ENCODE peak calls at places on chromosomes 11 and 22, in eight cellular contexts. A is left ventricle myocardium inferior; E is upper lobe of left lung; H is SJSA1; X is body of pancreas; V is uterus; P is effector memory CD4-positive, alpha-beta T cell; U is tibial artery. F is an unnamed sample. For H3K4me1, the result is how much of the 10 kb centered on the place peaks cover.

GRCh38 chr11:108758458-108758857 is 93.6 kb downstream of the DDX10 start:
- DNase-seq in A (no peak), E (no peak), H (no peak), X (no peak), V (no peak), P (no peak), U (no peak), F (no peak)

GRCh38 chr11:100445231-100445735 is 241.8 kb upstream of the ARHGAP42 start:
- DNase-seq in A (no peak), E (no peak), H (no peak), X (peak), V (no peak), P (no peak), U (no peak), F (no peak)

GRCh38 chr11:118223576-118223975 is 1.2 kb downstream of the JAML start:
- DNase-seq in A (no peak), E (no peak), H (no peak), X (no peak), V (no peak), P (no peak), U (no peak), F (no peak)

GRCh38 chr11:34909955-34910354 is 6.2 kb downstream of the APIP start:
- DNase-seq in A (no peak), E (no peak), H (no peak), X (peak), V (no peak), P (no peak), U (no peak), F (no peak)

GRCh38 chr11:17392872-17393271 is 4.4 kb upstream of the KCNJ11 start:
- DNase-seq in A (no peak), E (no peak), H (no peak), X (no peak), V (no peak), P (no peak), U (no peak), F (no peak)

GRCh38 chr11:14249121-14249963 is 109.6 kb downstream of the RRAS2 start:
- DNase-seq in A (peak), E (no peak), H (peak), X (peak), V (peak), P (peak), U (no peak), F (peak)

GRCh38 chr11:70233511-70233919 is 30.4 kb downstream of the FADD start:
- DNase-seq in A (no peak), E (no peak), H (peak), X (no peak), V (no peak), P (no peak), U (no peak), F (no peak)

GRCh38 chr22:43152355-43153071 is 1.2 kb downstream of the TSPO start:
- DNase-seq in A (peak), E (peak), H (peak), X (peak), V (peak), P (peak), U (peak), F (peak)

GRCh38 chr11:4626207-4627105 is 10.8 kb upstream of the OR51D1 start:
- DNase-seq in A (no peak), E (no peak), H (peak), X (peak), V (peak), P (peak), U (no peak), F (peak)

GRCh38 chr22:41768420-41768819 is 32.1 kb upstream of the CCDC134 start:
- DNase-seq in A (no peak), E (no peak), H (no peak), X (no peak), V (no peak), P (no peak), U (no peak), F (no peak)

GRCh38 chr22:24059121-24059520 is 48.0 kb downstream of the CABIN1 start:
- DNase-seq in A (no peak), E (no peak), H (no peak), X (no peak), V (no peak), P (no peak), U (no peak), F (no peak)

GRCh38 chr11:2525941-2526807 is 81.4 kb downstream of the KCNQ1 start:
- DNase-seq in A (peak), E (peak), H (no peak), X (peak), V (peak), P (no peak), U (peak), F (no peak)

GRCh38 chr11:16945671-16946469 is 68.3 kb downstream of the PLEKHA7 start:
- DNase-seq in A (peak), E (no peak), H (peak), X (peak), V (no peak), P (no peak), U (no peak), F (peak)

GRCh38 chr11:23903044-23903704 is 593.7 kb upstream of the LUZP2 start:
- DNase-seq in A (no peak), E (no peak), H (peak), X (no peak), V (no peak), P (no peak), U (no peak), F (no peak)

DNA sequence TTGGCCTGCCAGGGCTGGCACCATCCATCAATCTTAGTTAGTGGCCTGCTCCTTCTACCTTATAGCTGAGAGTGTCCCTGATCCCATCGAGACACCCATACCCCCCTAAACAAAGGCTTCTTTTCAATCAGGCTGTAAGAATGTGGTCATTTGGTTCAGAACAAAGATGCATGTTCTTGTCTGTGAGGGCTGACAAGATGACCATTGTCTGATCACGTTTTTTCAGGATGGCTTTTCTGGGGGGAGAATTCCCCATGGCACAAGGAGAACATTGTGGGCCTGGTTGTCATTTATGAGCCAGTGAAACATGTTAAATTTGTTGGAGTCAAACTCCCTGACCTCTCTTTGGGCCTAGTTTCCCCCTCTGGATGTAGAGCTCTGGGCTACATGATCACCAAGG is 160.4 kb downstream of the INSC start:
- DNase-seq in A (no peak), E (no peak), H (no peak), X (no peak), V (no peak), P (no peak), U (no peak), F (no peak)
- H3K4me1 ChIP-seq in A (under half), E (under half), H (under half), X (under half), V (under half), P (under half), U (under half), F (under half)

GRCh38 chr11:452916-453527 is 2.9 kb downstream of the PTDSS2 start:
- DNase-seq in A (no peak), E (no peak), H (no peak), X (no peak), V (no peak), P (no peak), U (no peak), F (no peak)

GRCh38 chr11:452203-452744 is 2.2 kb downstream of the PTDSS2 start:
- DNase-seq in A (no peak), E (no peak), H (no peak), X (no peak), V (no peak), P (no peak), U (no peak), F (no peak)

GRCh38 chr11:449889-450808 is at the start of gene PTDSS2:
- DNase-seq in A (peak), E (peak), H (peak), X (peak), V (peak), P (peak), U (peak), F (peak)

GRCh38 chr11:450809-451451 is 851 bp downstream of the PTDSS2 start:
- DNase-seq in A (peak), E (peak), H (peak), X (peak), V (peak), P (peak), U (no peak), F (peak)

DNA sequence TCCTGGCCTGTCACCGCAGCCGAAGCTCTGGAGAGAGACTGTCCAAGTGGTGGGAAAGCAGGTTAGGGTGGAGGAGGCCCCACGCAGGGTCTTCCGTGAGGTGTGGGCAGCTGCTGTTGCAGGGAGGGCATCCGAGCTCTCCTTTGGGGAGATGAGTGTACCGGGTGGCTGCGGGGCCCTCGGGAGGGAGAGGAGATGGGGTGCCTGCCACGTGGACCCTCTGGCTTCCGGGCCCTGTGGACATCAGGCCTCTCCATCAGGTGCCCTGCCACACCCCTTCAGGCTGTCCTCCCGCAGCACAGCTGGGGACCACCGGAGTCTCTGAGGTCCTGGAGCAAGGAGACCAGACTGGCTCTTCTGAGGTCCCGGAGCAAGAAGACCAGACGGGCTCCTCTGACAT is 1.7 kb downstream of the PTDSS2 start:
- DNase-seq in A (no peak), E (no peak), H (no peak), X (no peak), V (no peak), P (no peak), U (no peak), F (no peak)
- H3K4me3 ChIP-seq in A (peak), E (no peak), H (no peak), X (no peak), V (peak), P (no peak), U (peak), F (no peak)

GRCh38 chr11:125167292-125167953 is 2.9 kb downstream of the PKNOX2 start:
- DNase-seq in A (peak), E (peak), H (no peak), X (peak), V (peak), P (no peak), U (peak), F (no peak)
- H3K27ac ChIP-seq in A (peak), E (peak), H (no peak), X (peak), V (peak), P (no peak), U (peak), F (no peak)

GRCh38 chr22:21615731-21616130 is 14.1 kb downstream of the YDJC start:
- DNase-seq in A (no peak), E (no peak), H (no peak), X (no peak), V (no peak), P (no peak), U (no peak), F (no peak)
- H3K4me1 ChIP-seq in A (under half), E (under half), H (under half), X (under half), V (under half), P (under half), U (under half), F (under half)

GRCh38 chr22:35400335-35400680 is 368 bp downstream of the MCM5 start:
- DNase-seq in A (no peak), E (peak), H (no peak), X (no peak), V (no peak), P (no peak), U (no peak), F (no peak)

GRCh38 chr22:35404176-35404575 is 4.2 kb downstream of the MCM5 start:
- DNase-seq in A (no peak), E (no peak), H (no peak), X (no peak), V (no peak), P (no peak), U (no peak), F (no peak)

GRCh38 chr22:35403356-35403755 is 3.4 kb downstream of the MCM5 start:
- DNase-seq in A (no peak), E (no peak), H (no peak), X (no peak), V (no peak), P (no peak), U (no peak), F (no peak)

GRCh38 chr22:35399678-35400334 is at the start of gene MCM5:
- DNase-seq in A (peak), E (peak), H (peak), X (peak), V (peak), P (peak), U (peak), F (peak)

DNA sequence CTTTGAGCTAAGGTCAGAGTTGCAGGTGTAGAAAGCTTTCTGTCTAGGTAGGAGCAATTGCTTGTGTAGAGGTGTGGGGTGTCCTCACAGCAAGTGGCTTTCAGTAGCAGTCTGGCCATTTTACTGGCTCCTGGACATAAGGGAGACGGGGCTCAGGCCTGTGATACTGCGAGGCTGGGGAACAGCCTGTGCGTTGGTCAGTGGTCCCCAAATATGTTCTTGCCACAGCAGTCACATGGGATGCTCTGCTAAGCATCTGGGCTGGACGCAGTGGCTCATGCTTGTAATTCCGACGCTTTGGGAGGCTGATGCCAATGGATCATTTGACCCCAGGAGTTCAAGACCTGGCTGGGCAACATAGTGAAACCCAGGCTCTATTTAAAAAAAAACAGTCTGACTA is 1.9 kb downstream of the MCM5 start:
- DNase-seq in A (no peak), E (no peak), H (no peak), X (no peak), V (no peak), P (no peak), U (no peak), F (no peak)
- H3K4me3 ChIP-seq in A (no peak), E (no peak), H (no peak), X (no peak), V (no peak), P (no peak), U (no peak), F (no peak)

F was measured in CD4-positive, alpha-beta memory T cell.